ENCODE peak calls at places on chromosomes 5 and 9, in six cellular contexts. P is cardiac muscle cell; A is gastrocnemius medialis; O is tibial nerve; Z is GM06990; T is CD4-positive, CD25-positive, alpha-beta regulatory T cell. N is an unnamed sample.
A peak's percentile ranks its signal among the peaks of the same experiment; 100 is the strongest.

GRCh38 chr9:72012642-72013041 is 47.8 kb downstream of the C9orf57 start:
- DNase-seq in P (no peak), T (no peak), Z (no peak), A (no peak), O (no peak), N (no peak)

GRCh38 chr9:134412298-134412711 is 86.0 kb downstream of the RXRA start:
- DNase-seq in A (peak; percentile 37), Z (no peak), T (no peak), O (no peak), P (no peak), N (no peak)

GRCh38 chr5:16179511-16179935 is at the start of gene MARCHF11:
- DNase-seq in Z (no peak), O (no peak), T (no peak), P (peak; percentile 62), A (no peak), N (no peak)

GRCh38 chr5:136382071-136382470 is 16.7 kb upstream of the TRPC7 start:
- DNase-seq in A (no peak), Z (no peak), O (no peak), P (no peak), T (no peak), N (no peak)

GRCh38 chr9:16371306-16371705 is 499.2 kb downstream of the BNC2 start:
- DNase-seq in Z (peak; percentile 9), P (no peak), T (no peak), O (no peak), A (no peak), N (no peak)

GRCh38 chr9:35520404-35520790 is 30.5 kb downstream of the RUSC2 start:
- DNase-seq in A (no peak), P (no peak), Z (no peak), O (no peak), T (no peak), N (no peak)

GRCh38 chr5:102959055-102959454 is 160.9 kb downstream of the GIN1 start:
- DNase-seq in T (no peak), O (no peak), P (no peak), Z (no peak), A (no peak), N (no peak)

GRCh38 chr5:87074934-87075541 is 192.6 kb upstream of the RASA1 start:
- DNase-seq in T (no peak), Z (peak; percentile 45), P (no peak), O (no peak), A (no peak), N (no peak)

GRCh38 chr9:126696764-126697145 is 83.0 kb downstream of the LMX1B start:
- DNase-seq in T (no peak), A (no peak), Z (no peak), O (no peak), P (no peak), N (no peak)

GRCh38 chr9:35859310-35859994 is 10.7 kb downstream of the OR13J1 start:
- DNase-seq in A (no peak), O (no peak), T (no peak), Z (no peak), P (no peak), N (no peak)

DNA sequence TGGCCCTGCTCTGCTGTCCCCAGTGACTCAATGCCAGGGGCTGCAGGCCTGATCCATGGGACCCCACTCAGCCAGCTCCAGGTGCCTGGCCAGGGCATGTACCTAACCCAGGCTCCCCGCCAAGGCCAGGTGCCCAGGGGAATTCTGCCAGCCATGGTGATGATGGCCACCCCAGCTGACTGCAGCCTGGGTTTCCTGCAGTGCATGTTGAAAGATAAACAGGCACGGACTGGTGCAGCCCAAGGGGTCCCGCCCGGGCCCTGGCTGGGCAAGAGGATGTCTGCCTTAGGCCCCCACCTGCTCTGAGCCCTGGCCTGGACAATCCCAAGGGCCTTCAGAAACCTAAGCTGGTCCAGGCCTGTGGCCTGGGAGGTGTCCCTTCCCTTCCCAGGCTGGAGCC is 1.2 kb downstream of the ABCA2 start:
- DNase-seq in P (no peak), A (no peak), Z (no peak), T (no peak), O (no peak), N (no peak)
- H3K4me3 ChIP-seq in P (no peak overlapping the region), A (peak overlapping the region; percentile 62), Z (no peak overlapping the region), T (no peak overlapping the region), O (peak overlapping the region; percentile 63), N (no peak overlapping the region)

GRCh38 chr9:137614631-137615386 is 4.0 kb upstream of the EHMT1 start:
- DNase-seq in P (no peak), O (no peak), A (no peak), T (no peak), Z (no peak), N (no peak)
- H3K4me3 ChIP-seq in P (no peak overlapping the region), O (no peak overlapping the region), A (no peak overlapping the region), T (no peak overlapping the region), Z (no peak overlapping the region), N (no peak overlapping the region)

GRCh38 chr5:67166886-67167285 is 29.7 kb downstream of the CD180 start:
- DNase-seq in A (no peak), T (no peak), Z (no peak), P (no peak), O (no peak), N (no peak)
- H3K4me3 ChIP-seq in A (no peak overlapping the region), T (peak overlapping the region; percentile 69), Z (no peak overlapping the region), P (no peak overlapping the region), O (peak overlapping the region; percentile 7), N (no peak overlapping the region)

GRCh38 chr5:175417384-175417783 is 26.6 kb downstream of the DRD1 start:
- DNase-seq in A (no peak), O (no peak), T (no peak), Z (no peak), P (no peak), N (no peak)
- H3K4me3 ChIP-seq in A (no peak overlapping the region), O (no peak overlapping the region), T (no peak overlapping the region), Z (no peak overlapping the region), P (no peak overlapping the region), N (no peak overlapping the region)

N was measured in CD4-positive, alpha-beta memory T cell.